ENCODE peak calls at places on chromosomes 3 and 15, in seven cellular contexts. S, L, E, I, T, V and Y are unnamed samples.

GRCh38 chr3:16536996-16537395 is 23.5 kb upstream of the RFTN1 start:
- DNase-seq in S (no peak), L (no peak), E (no peak), I (no peak), T (no peak), V (no peak), Y (no peak)

GRCh38 chr3:172924546-172924945 is 174.0 kb downstream of the ECT2 start:
- DNase-seq in S (no peak), L (no peak), E (no peak), I (no peak), T (no peak), V (no peak), Y (no peak)

GRCh38 chr3:107220538-107220937 is 156.7 kb upstream of the CCDC54 start:
- DNase-seq in S (no peak), L (no peak), E (no peak), I (no peak), T (no peak), V (peak), Y (no peak)

GRCh38 chr3:32493437-32494414 is 8.9 kb downstream of the CMTM6 start:
- DNase-seq in S (no peak), L (no peak), E (no peak), I (no peak), T (no peak), V (peak), Y (no peak)

GRCh38 chr3:184656991-184657669 is 54.7 kb downstream of the MAGEF1 start:
- DNase-seq in S (no peak), L (no peak), E (no peak), I (no peak), T (no peak), V (peak), Y (no peak)

GRCh38 chr15:76155742-76156141 is 96.0 kb downstream of the TMEM266 start:
- DNase-seq in S (no peak), L (no peak), E (no peak), I (no peak), T (no peak), V (no peak), Y (no peak)

GRCh38 chr3:50010959-50011358 is 71.0 kb downstream of the RBM6 start:
- DNase-seq in S (no peak), L (no peak), E (no peak), I (no peak), T (no peak), V (peak), Y (no peak)

GRCh38 chr3:132401255-132401654 is 16.0 kb upstream of the DNAJC13 start:
- DNase-seq in S (no peak), L (no peak), E (no peak), I (no peak), T (no peak), V (no peak), Y (no peak)

GRCh38 chr15:65856821-65857455 is 12.4 kb upstream of the RAB11A start:
- DNase-seq in S (peak), L (peak), E (peak), I (peak), T (peak), V (peak), Y (peak)

GRCh38 chr3:23650371-23651140 is 155.2 kb upstream of the UBE2E1 start:
- DNase-seq in S (no peak), L (no peak), E (no peak), I (no peak), T (no peak), V (peak), Y (peak)

GRCh38 chr3:42905740-42906084 is 230 bp upstream of the ZNF662 start:
- DNase-seq in S (peak), L (no peak), E (no peak), I (no peak), T (no peak), V (no peak), Y (no peak)